ENCODE peak calls at places on chromosomes 3 and 15, in seven cellular contexts. E, R, M, H, G, O and P are unnamed samples.
A peak's percentile ranks its signal among the peaks of the same experiment; 100 is the strongest.

GRCh38 chr15:23797747-23798157 is 110.6 kb upstream of the NDN start:
- DNase-seq in E (no peak), R (no peak), G (no peak), O (peak; percentile 12), H (no peak), M (no peak), P (no peak)

GRCh38 chr15:80182611-80183210 is 29.9 kb downstream of the FAH start:
- DNase-seq in R (no peak), E (peak; percentile 41), O (no peak), H (peak; percentile 79), M (no peak), G (no peak), P (no peak)

GRCh38 chr3:110644203-110644602 is 427.4 kb upstream of the NECTIN3 start:
- DNase-seq in R (no peak), M (no peak), H (no peak), E (no peak), G (no peak), O (no peak), P (no peak)

GRCh38 chr15:51828621-51829359 is 663 bp upstream of the TMOD3 start:
- DNase-seq in E (peak; percentile 90), O (no peak), G (no peak), M (no peak), R (no peak), H (no peak), P (no peak)

GRCh38 chr15:77892335-77892734 is 185.2 kb downstream of the TBC1D2B start:
- DNase-seq in M (no peak), E (no peak), O (no peak), G (no peak), R (no peak), H (no peak), P (no peak)

GRCh38 chr3:4656059-4656458 is 162.9 kb downstream of the ITPR1 start:
- DNase-seq in M (no peak), H (peak; percentile 89), G (no peak), O (peak; percentile 63), R (peak; percentile 82), E (peak; percentile 66), P (peak; percentile 26)

GRCh38 chr3:16290007-16290826 is 25.2 kb downstream of the OXNAD1 start:
- DNase-seq in O (peak; percentile 28), M (peak; percentile 59), E (peak; percentile 46), H (peak; percentile 63), G (peak; percentile 59), R (no peak), P (peak; percentile 79)

GRCh38 chr3:185328324-185329004 is 34.5 kb upstream of the MAP3K13 start:
- DNase-seq in R (no peak), H (no peak), M (no peak), E (no peak), G (no peak), O (peak; percentile 81), P (no peak)

GRCh38 chr3:52088445-52089367 is 32.3 kb upstream of the DUSP7 start:
- DNase-seq in E (peak; percentile 67), M (no peak), G (no peak), H (no peak), O (peak; percentile 33), R (no peak), P (peak; percentile 17)

GRCh38 chr15:35596261-35596660 is 50.3 kb upstream of the DPH6 start:
- DNase-seq in H (no peak), M (no peak), R (no peak), G (no peak), E (no peak), O (no peak), P (no peak)

GRCh38 chr3:197352382-197352781 is 54.0 kb upstream of the DLG1 start:
- DNase-seq in E (peak; percentile 97), O (peak; percentile 37), R (no peak), M (no peak), G (no peak), H (peak; percentile 59), P (no peak)

GRCh38 chr3:116661196-116661595 is 48.4 kb upstream of the TUSC7 start:
- DNase-seq in R (no peak), G (no peak), E (no peak), H (no peak), M (no peak), O (no peak), P (no peak)

GRCh38 chr15:99631256-99631655 is 65.5 kb downstream of the MEF2A start:
- DNase-seq in H (no peak), G (no peak), O (no peak), R (no peak), M (no peak), E (no peak), P (no peak)

GRCh38 chr3:177906573-177907229 is 629.5 kb upstream of the KCNMB2 start:
- DNase-seq in G (no peak), M (no peak), O (no peak), H (peak; percentile 25), E (peak; percentile 53), R (no peak), P (no peak)

GRCh38 chr15:72888211-72888610 is 104.7 kb upstream of the ADPGK start:
- DNase-seq in E (no peak), O (no peak), H (no peak), M (no peak), G (no peak), R (no peak), P (no peak)

GRCh38 chr3:120153294-120153693 is 59.0 kb upstream of the GSK3B start:
- DNase-seq in E (peak; percentile 99), R (no peak), H (peak; percentile 69), O (no peak), G (no peak), M (no peak), P (no peak)

GRCh38 chr3:66555214-66555844 is 54.5 kb upstream of the LRIG1 start:
- DNase-seq in H (no peak), G (no peak), E (peak; percentile 65), R (no peak), O (no peak), M (no peak), P (no peak)

GRCh38 chr15:80012060-80012726 is 41.2 kb upstream of the BCL2A1 start:
- DNase-seq in O (no peak), M (no peak), G (no peak), H (no peak), R (no peak), E (no peak), P (no peak)

GRCh38 chr15:75233504-75234190 is 24.5 kb upstream of the GOLGA6C start:
- DNase-seq in O (peak; percentile 8), G (no peak), R (no peak), M (no peak), H (peak; percentile 4), E (no peak), P (no peak)

GRCh38 chr3:137792633-137793271 is 28.6 kb downstream of the SOX14 start:
- DNase-seq in R (peak; percentile 68), O (peak; percentile 27), G (no peak), H (peak; percentile 58), M (no peak), E (peak; percentile 44), P (peak; percentile 42)

GRCh38 chr3:152061296-152061695 is 187.9 kb downstream of the SUCNR1 start:
- DNase-seq in M (no peak), G (no peak), E (no peak), O (no peak), R (no peak), H (no peak), P (no peak)

GRCh38 chr3:105791919-105792786 is 76.7 kb downstream of the CBLB start:
- DNase-seq in G (no peak), O (peak; percentile 40), R (no peak), E (peak; percentile 95), M (no peak), H (peak; percentile 77), P (no peak)

GRCh38 chr3:186382217-186382885 is 20.3 kb upstream of the DGKG start:
- DNase-seq in O (no peak), H (no peak), G (no peak), M (no peak), E (no peak), R (no peak), P (no peak)

GRCh38 chr3:191529992-191530391 is 69.0 kb downstream of the PYDC2 start:
- DNase-seq in O (no peak), R (no peak), G (no peak), E (no peak), H (no peak), M (no peak), P (no peak)

GRCh38 chr3:8732413-8732812 is 1.2 kb upstream of the CAV3 start:
- DNase-seq in G (no peak), R (peak; percentile 42), O (no peak), E (no peak), M (no peak), H (no peak), P (no peak)